ENCODE peak calls at places on chromosomes 12 and 14, in ten cellular contexts. F, B, K, A, W, H, S, N, E and V are unnamed samples.

GRCh38 chr14:62674833-62675232 is 370.4 kb downstream of the KCNH5 start:
- DNase-seq in F (no peak), B (no peak), K (no peak), A (peak), W (peak), H (no peak), S (no peak), N (no peak), E (no peak), V (no peak)

GRCh38 chr14:59582845-59583509 is 6.4 kb upstream of the CCDC175 start:
- DNase-seq in F (no peak), B (no peak), K (no peak), A (no peak), W (no peak), H (no peak), S (no peak), N (no peak), E (no peak), V (no peak)

GRCh38 chr14:49052516-49052915 is 533.7 kb downstream of the RPS29 start:
- DNase-seq in F (no peak), B (no peak), K (no peak), A (no peak), W (no peak), H (no peak), S (no peak), N (no peak), E (no peak), V (no peak)

GRCh38 chr14:31787377-31787776 is 226.2 kb downstream of the NUBPL start:
- DNase-seq in F (no peak), B (no peak), K (no peak), A (peak), W (peak), H (no peak), S (no peak), N (no peak), E (no peak), V (no peak)

GRCh38 chr14:101707285-101707842 is 54.1 kb upstream of the PPP2R5C start:
- DNase-seq in F (peak), B (peak), K (peak), A (peak), W (peak), H (peak), S (no peak), N (peak), E (peak), V (peak)

GRCh38 chr12:6229823-6230222 is 29.6 kb downstream of the CD9 start:
- DNase-seq in F (no peak), B (peak), K (peak), A (peak), W (peak), H (no peak), S (no peak), N (no peak), E (no peak), V (no peak)

GRCh38 chr12:92030618-92031017 is 115.0 kb downstream of the BTG1 start:
- DNase-seq in F (peak), B (peak), K (no peak), A (no peak), W (no peak), H (peak), S (no peak), N (peak), E (peak), V (no peak)

GRCh38 chr14:92675421-92675820 is 73.0 kb downstream of the LGMN start:
- DNase-seq in F (no peak), B (no peak), K (no peak), A (no peak), W (no peak), H (no peak), S (no peak), N (no peak), E (no peak), V (no peak)

GRCh38 chr14:88983755-88984154 is 159.3 kb downstream of the TTC8 start:
- DNase-seq in F (no peak), B (no peak), K (no peak), A (peak), W (peak), H (no peak), S (no peak), N (no peak), E (no peak), V (no peak)

GRCh38 chr14:96205059-96205993 is 687 bp downstream of the BDKRB2 start:
- DNase-seq in F (no peak), B (no peak), K (no peak), A (peak), W (peak), H (peak), S (no peak), N (no peak), E (no peak), V (no peak)

GRCh38 chr12:19186722-19187661 is 57.5 kb downstream of the PLEKHA5 start:
- DNase-seq in F (peak), B (no peak), K (no peak), A (peak), W (peak), H (peak), S (no peak), N (no peak), E (peak), V (peak)

GRCh38 chr14:99320621-99321235 is 48.7 kb upstream of the BCL11B start:
- DNase-seq in F (no peak), B (no peak), K (no peak), A (no peak), W (no peak), H (no peak), S (peak), N (no peak), E (peak), V (no peak)

GRCh38 chr14:38522724-38523123 is 266.8 kb upstream of the CLEC14A start:
- DNase-seq in F (no peak), B (no peak), K (no peak), A (no peak), W (no peak), H (no peak), S (no peak), N (no peak), E (no peak), V (no peak)

GRCh38 chr14:100104523-100105300 is 39.5 kb downstream of the EVL start:
- DNase-seq in F (no peak), B (no peak), K (no peak), A (peak), W (no peak), H (no peak), S (no peak), N (peak), E (no peak), V (no peak)

GRCh38 chr12:113314121-113314529 is 20.8 kb downstream of the SLC8B1 start:
- DNase-seq in F (no peak), B (no peak), K (no peak), A (no peak), W (no peak), H (no peak), S (no peak), N (no peak), E (no peak), V (no peak)

GRCh38 chr14:89507926-89508460 is 91.0 kb upstream of the FOXN3 start:
- DNase-seq in F (no peak), B (no peak), K (no peak), A (peak), W (peak), H (no peak), S (peak), N (no peak), E (no peak), V (peak)

GRCh38 chr14:76662580-76662979 is 98.7 kb upstream of the VASH1 start:
- DNase-seq in F (no peak), B (no peak), K (no peak), A (no peak), W (no peak), H (no peak), S (no peak), N (no peak), E (no peak), V (no peak)

GRCh38 chr14:90426663-90427062 is 29.8 kb downstream of the CALM1 start:
- DNase-seq in F (no peak), B (no peak), K (no peak), A (no peak), W (no peak), H (no peak), S (no peak), N (no peak), E (no peak), V (no peak)

GRCh38 chr12:121781751-121782615 is 11.5 kb downstream of the RHOF start:
- DNase-seq in F (peak), B (no peak), K (no peak), A (peak), W (peak), H (peak), S (no peak), N (no peak), E (peak), V (no peak)

GRCh38 chr14:65482769-65483438 is 70.4 kb downstream of the FUT8 start:
- DNase-seq in F (no peak), B (no peak), K (no peak), A (no peak), W (no peak), H (no peak), S (no peak), N (no peak), E (no peak), V (no peak)

GRCh38 chr14:63897706-63898105 is 44.9 kb downstream of the SYNE2 start:
- DNase-seq in F (no peak), B (no peak), K (no peak), A (no peak), W (no peak), H (no peak), S (no peak), N (no peak), E (no peak), V (no peak)

GRCh38 chr12:26939953-26940352 is 1.7 kb downstream of the FGFR1OP2 start:
- DNase-seq in F (no peak), B (no peak), K (no peak), A (no peak), W (no peak), H (peak), S (no peak), N (no peak), E (no peak), V (no peak)

GRCh38 chr14:99757331-99758070 is 35.7 kb upstream of the EML1 start:
- DNase-seq in F (no peak), B (peak), K (no peak), A (peak), W (peak), H (no peak), S (no peak), N (no peak), E (no peak), V (no peak)

GRCh38 chr12:112749081-112749480 is 42.5 kb upstream of the RPH3A start:
- DNase-seq in F (no peak), B (no peak), K (no peak), A (no peak), W (no peak), H (no peak), S (no peak), N (no peak), E (no peak), V (no peak)

GRCh38 chr14:98606816-98607215 is 665.2 kb downstream of the BCL11B start:
- DNase-seq in F (no peak), B (no peak), K (no peak), A (no peak), W (no peak), H (no peak), S (peak), N (no peak), E (no peak), V (no peak)

GRCh38 chr14:106556665-106557289 is 1030.4 kb downstream of the TMEM121 start:
- DNase-seq in F (peak), B (no peak), K (no peak), A (no peak), W (no peak), H (peak), S (no peak), N (no peak), E (peak), V (peak)

DNA sequence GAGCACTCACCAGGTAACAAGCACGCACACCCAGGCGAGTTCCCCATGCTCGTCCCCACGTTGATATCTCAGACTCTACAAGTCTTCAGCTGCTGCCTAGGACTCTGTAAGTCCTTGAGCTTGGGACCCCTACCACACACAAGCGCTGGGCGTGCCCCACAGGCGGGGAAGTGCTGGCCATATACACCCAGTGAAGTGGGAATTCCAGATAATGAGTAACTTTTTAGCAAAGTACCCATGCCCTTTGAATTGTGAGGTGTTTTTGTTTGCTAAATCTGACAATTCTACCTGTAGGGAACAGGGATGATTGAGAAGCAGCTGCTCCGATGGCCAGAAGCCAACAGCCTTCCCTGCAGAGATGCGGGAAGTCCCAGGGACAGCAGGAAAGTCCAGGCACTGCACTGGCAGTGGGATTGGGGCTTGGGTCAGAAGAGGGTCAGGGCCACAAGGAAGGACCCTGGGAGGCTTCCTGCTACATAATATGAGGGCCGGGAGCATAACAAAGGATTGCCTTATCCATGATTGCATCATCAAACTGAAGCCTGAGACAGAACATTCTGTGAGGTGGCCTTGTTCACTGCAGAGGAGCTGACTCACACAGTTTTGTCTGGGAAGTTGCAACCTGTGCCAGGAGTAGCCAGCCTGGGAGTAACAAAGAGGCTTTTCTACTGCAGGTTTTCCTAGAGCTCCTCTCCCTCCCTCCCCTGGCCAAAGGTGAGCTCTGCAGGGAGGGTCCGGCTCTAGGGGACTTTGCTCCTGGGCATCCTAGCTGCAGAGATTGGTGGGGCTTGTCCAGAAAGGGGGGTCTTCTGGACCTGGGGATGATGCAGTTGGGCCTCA is 13.2 kb upstream of the SERPINA3 start:
- DNase-seq in F (no peak), B (peak), K (peak), A (peak), W (peak), H (no peak), S (no peak), N (peak), E (no peak), V (peak)
- TF ChIP-seq CTCF in F (no peak), B (no peak), K (no peak), A (no peak), W (peak), H (no peak), S (no peak), N (no peak), E (no peak), V (peak)

GRCh38 chr14:54790092-54790491 is 112.5 kb downstream of the GCH1 start:
- DNase-seq in F (no peak), B (no peak), K (no peak), A (no peak), W (no peak), H (no peak), S (no peak), N (no peak), E (no peak), V (no peak)
- TF ChIP-seq CTCF in F (no peak), B (no peak), K (no peak), A (no peak), W (no peak), H (no peak), S (no peak), N (no peak), E (no peak), V (no peak)

GRCh38 chr14:73723799-73724621 is 9.8 kb upstream of the PNMA1 start:
- DNase-seq in F (no peak), B (peak), K (no peak), A (peak), W (peak), H (no peak), S (peak), N (peak), E (no peak), V (peak)
- TF ChIP-seq CTCF in F (no peak), B (peak), K (no peak), A (no peak), W (no peak), H (no peak), S (peak), N (peak), E (no peak), V (no peak)

GRCh38 chr14:55434805-55435174 is 5.6 kb downstream of the TBPL2 start:
- DNase-seq in F (no peak), B (no peak), K (no peak), A (no peak), W (no peak), H (no peak), S (no peak), N (no peak), E (no peak), V (no peak)

GRCh38 chr14:55438066-55438683 is 2.2 kb downstream of the TBPL2 start:
- DNase-seq in F (peak), B (no peak), K (no peak), A (peak), W (peak), H (peak), S (no peak), N (peak), E (no peak), V (peak)

GRCh38 chr14:55436530-55436929 is 3.9 kb downstream of the TBPL2 start:
- DNase-seq in F (no peak), B (no peak), K (no peak), A (no peak), W (no peak), H (no peak), S (no peak), N (no peak), E (no peak), V (no peak)

GRCh38 chr14:55441286-55441685 is 870 bp upstream of the TBPL2 start:
- DNase-seq in F (no peak), B (no peak), K (no peak), A (no peak), W (peak), H (no peak), S (peak), N (no peak), E (no peak), V (no peak)

GRCh38 chr14:55440385-55440784 is at the start of gene TBPL2:
- DNase-seq in F (no peak), B (no peak), K (no peak), A (no peak), W (no peak), H (no peak), S (peak), N (no peak), E (no peak), V (no peak)
- TF ChIP-seq CTCF in F (peak), B (no peak), K (no peak), A (no peak), W (no peak), H (no peak), S (no peak), N (no peak), E (no peak), V (no peak)